ENCODE peak calls at places on chromosomes 16 and 17, in seven cellular contexts. U, C, J, L, W, M and D are unnamed samples.
A peak's percentile ranks its signal among the peaks of the same experiment; 100 is the strongest.

GRCh38 chr17:66190738-66191606 is 961 bp downstream of the CEP112 start:
- DNase-seq in L (no peak), C (no peak), J (no peak), W (no peak), U (no peak), M (no peak), D (no peak)

GRCh38 chr17:38893612-38894011 is 23.8 kb downstream of the LASP1 start:
- DNase-seq in J (no peak), C (peak; percentile 62), L (no peak), U (no peak), M (no peak), W (no peak), D (no peak)

GRCh38 chr16:27776556-27776955 is 226.6 kb downstream of the KATNIP start:
- DNase-seq in J (no peak), L (no peak), M (no peak), C (no peak), U (no peak), W (no peak), D (no peak)

GRCh38 chr16:7378024-7378695 is 45.5 kb downstream of the RBFOX1 start:
- DNase-seq in J (no peak), M (no peak), W (no peak), L (no peak), C (no peak), U (no peak), D (no peak)

GRCh38 chr17:29358421-29358820 is 31.7 kb upstream of the TAOK1 start:
- DNase-seq in M (no peak), C (no peak), L (no peak), J (no peak), U (no peak), W (no peak), D (no peak)

GRCh38 chr17:41322264-41322902 is 6.9 kb upstream of the KRTAP17-1 start:
- DNase-seq in U (no peak), C (peak; percentile 3), W (peak; percentile 62), J (peak; percentile 32), M (peak; percentile 39), L (no peak), D (no peak)

GRCh38 chr16:89687092-89687940 is 827 bp downstream of the CDK10 start:
- DNase-seq in C (peak; percentile 15), L (no peak), M (peak; percentile 55), U (peak; percentile 85), J (no peak), W (peak; percentile 60), D (no peak)

GRCh38 chr17:42783062-42783777 is 2.8 kb downstream of the WNK4 start:
- DNase-seq in C (no peak), L (no peak), J (no peak), M (no peak), U (no peak), W (no peak), D (no peak)

GRCh38 chr17:67221062-67221998 is 23.7 kb downstream of the HELZ start:
- DNase-seq in C (peak; percentile 21), J (no peak), L (peak; percentile 7), M (peak; percentile 29), W (peak; percentile 41), U (peak; percentile 37), D (no peak)

GRCh38 chr17:46818319-46818928 is at the start of gene WNT3:
- DNase-seq in L (peak; percentile 63), J (peak; percentile 78), W (no peak), U (no peak), M (peak; percentile 87), C (no peak), D (no peak)

GRCh38 chr16:28258571-28258970 is 33.8 kb upstream of the SBK1 start:
- DNase-seq in W (no peak), U (peak; percentile 28), J (peak; percentile 28), M (no peak), C (no peak), L (peak; percentile 37), D (no peak)

GRCh38 chr17:61369751-61370150 is 29.9 kb upstream of the TBX2 start:
- DNase-seq in W (no peak), U (no peak), C (no peak), M (no peak), J (no peak), L (no peak), D (no peak)

GRCh38 chr17:2924211-2924610 is 128.0 kb downstream of the RAP1GAP2 start:
- DNase-seq in U (no peak), J (no peak), C (no peak), M (no peak), L (no peak), W (no peak), D (no peak)

GRCh38 chr16:1299012-1299867 is 10.2 kb upstream of the UBE2I start:
- DNase-seq in W (no peak), M (peak; percentile 64), L (no peak), J (no peak), U (peak; percentile 71), C (no peak), D (no peak)

GRCh38 chr17:16980813-16981731 is 9.2 kb upstream of the TNFRSF13B start:
- DNase-seq in L (no peak), M (no peak), J (no peak), W (no peak), C (no peak), U (no peak), D (no peak)

GRCh38 chr17:79939755-79940154 is 95.9 kb downstream of the TBC1D16 start:
- DNase-seq in J (no peak), M (no peak), U (no peak), W (no peak), C (no peak), L (no peak), D (no peak)

GRCh38 chr17:40953876-40954275 is 12.9 kb downstream of the KRT39 start:
- DNase-seq in W (no peak), J (no peak), C (no peak), L (no peak), U (peak; percentile 90), M (no peak), D (no peak)

GRCh38 chr17:80220709-80221215 is 535 bp downstream of the SLC26A11 start:
- DNase-seq in W (no peak), U (no peak), J (peak; percentile 79), C (no peak), M (no peak), L (peak; percentile 61), D (no peak)

GRCh38 chr17:7910281-7910680 is 5.8 kb downstream of the RNF227 start:
- DNase-seq in M (no peak), C (no peak), U (no peak), W (no peak), L (no peak), J (no peak), D (no peak)

GRCh38 chr16:74990832-74991231 is 5.9 kb upstream of the WDR59 start:
- DNase-seq in J (no peak), C (no peak), W (no peak), L (no peak), U (no peak), M (no peak), D (no peak)

GRCh38 chr17:79707931-79708891 is 22.5 kb upstream of the ENPP7 start:
- DNase-seq in U (peak; percentile 69), C (no peak), M (peak; percentile 62), W (peak; percentile 61), J (peak; percentile 58), L (peak; percentile 81), D (no peak)